ENCODE peak calls at places on chromosomes 16 and 17, in ten cellular contexts. N is bronchial epithelial cell; B is Panc1; J is tibial artery; E is brain microvascular endothelial cell; T is cardiac muscle cell; U is CD8-positive, alpha-beta T cell; Q is small intestine; A is mesenchymal stem cell; G is fibroblast of lung. M is an unnamed sample.

GRCh38 chr16:14489460-14489859 is 140.6 kb downstream of the PARN start:
- DNase-seq in N (no peak), B (no peak), J (no peak), E (no peak), T (peak; percentile 54), U (no peak), Q (no peak), A (peak; percentile 61), G (no peak), M (no peak)

GRCh38 chr17:63993368-63993990 is 4.7 kb upstream of the PRR29 start:
- DNase-seq in N (no peak), B (no peak), J (no peak), E (no peak), T (no peak), U (peak; percentile 29), Q (no peak), A (no peak), G (no peak), M (no peak)

GRCh38 chr16:83994087-83994486 is 26.0 kb downstream of the NECAB2 start:
- DNase-seq in N (peak; percentile 94), B (no peak), J (no peak), E (peak; percentile 85), T (no peak), U (no peak), Q (no peak), A (peak; percentile 88), G (peak; percentile 91), M (no peak)

GRCh38 chr17:8643855-8644506 is 13.5 kb upstream of the MYH10 start:
- DNase-seq in N (no peak), B (no peak), J (no peak), E (no peak), T (no peak), U (no peak), Q (no peak), A (no peak), G (no peak), M (no peak)

GRCh38 chr17:64343833-64344637 is 46.6 kb downstream of the PECAM1 start:
- DNase-seq in N (peak; percentile 31), B (no peak), J (peak; percentile 80), E (peak; percentile 60), T (no peak), U (no peak), Q (no peak), A (peak; percentile 95), G (peak; percentile 91), M (peak; percentile 79)

GRCh38 chr16:87652799-87653198 is 50.5 kb downstream of the JPH3 start:
- DNase-seq in N (no peak), B (no peak), J (no peak), E (no peak), T (no peak), U (no peak), Q (no peak), A (no peak), G (no peak), M (no peak)

GRCh38 chr17:70527364-70527888 is 358.1 kb downstream of the KCNJ2 start:
- DNase-seq in N (no peak), B (no peak), J (no peak), E (no peak), T (no peak), U (no peak), Q (no peak), A (no peak), G (no peak), M (no peak)

GRCh38 chr16:25155553-25156460 is 44.3 kb downstream of the LCMT1 start:
- DNase-seq in N (no peak), B (no peak), J (no peak), E (no peak), T (no peak), U (no peak), Q (no peak), A (peak; percentile 28), G (no peak), M (no peak)

GRCh38 chr16:77869997-77870813 is 81.8 kb downstream of the VAT1L start:
- DNase-seq in N (no peak), B (no peak), J (peak; percentile 78), E (no peak), T (peak; percentile 72), U (no peak), Q (no peak), A (no peak), G (peak; percentile 36), M (no peak)

GRCh38 chr17:7355053-7355452 is at the start of gene TMEM95:
- DNase-seq in N (peak; percentile 41), B (no peak), J (no peak), E (no peak), T (no peak), U (no peak), Q (no peak), A (no peak), G (peak; percentile 18), M (no peak)

GRCh38 chr16:25297151-25297787 is 39.6 kb upstream of the ZKSCAN2 start:
- DNase-seq in N (no peak), B (no peak), J (no peak), E (no peak), T (no peak), U (no peak), Q (no peak), A (no peak), G (no peak), M (no peak)

GRCh38 chr16:70572926-70573270 is 49.3 kb downstream of the SF3B3 start:
- DNase-seq in N (no peak), B (no peak), J (no peak), E (no peak), T (no peak), U (no peak), Q (no peak), A (no peak), G (no peak), M (no peak)

GRCh38 chr16:61871837-61872777 is 164.1 kb downstream of the CDH8 start:
- DNase-seq in N (no peak), B (no peak), J (no peak), E (no peak), T (no peak), U (no peak), Q (no peak), A (no peak), G (no peak), M (no peak)

GRCh38 chr17:73870035-73870434 is 225.8 kb upstream of the SDK2 start:
- DNase-seq in N (no peak), B (no peak), J (no peak), E (no peak), T (no peak), U (no peak), Q (no peak), A (no peak), G (no peak), M (no peak)

GRCh38 chr17:72422505-72423285 is 301.9 kb downstream of the SOX9 start:
- DNase-seq in N (peak; percentile 55), B (no peak), J (peak; percentile 82), E (peak; percentile 91), T (peak; percentile 21), U (no peak), Q (peak; percentile 95), A (peak; percentile 99), G (peak; percentile 79), M (peak; percentile 90)

GRCh38 chr17:36682804-36683203 is 81.4 kb downstream of the MRM1 start:
- DNase-seq in N (no peak), B (no peak), J (no peak), E (no peak), T (no peak), U (no peak), Q (no peak), A (no peak), G (no peak), M (no peak)

GRCh38 chr16:11843861-11844260 is 7.5 kb downstream of the RSL1D1 start:
- DNase-seq in N (no peak), B (no peak), J (peak; percentile 37), E (no peak), T (no peak), U (no peak), Q (no peak), A (no peak), G (no peak), M (no peak)

GRCh38 chr16:3123986-3124886 is 10.6 kb upstream of the ZNF213 start:
- DNase-seq in N (peak; percentile 84), B (peak; percentile 79), J (peak; percentile 98), E (peak; percentile 94), T (peak; percentile 99), U (peak; percentile 94), Q (peak; percentile 97), A (peak; percentile 96), G (peak; percentile 92), M (peak; percentile 96)

GRCh38 chr17:16491703-16492612 is at the start of gene LRRC75A:
- DNase-seq in N (no peak), B (no peak), J (peak; percentile 68), E (no peak), T (peak; percentile 81), U (peak; percentile 34), Q (peak; percentile 60), A (peak; percentile 29), G (peak; percentile 20), M (no peak)

GRCh38 chr17:28585891-28586290 is 9.2 kb upstream of the ALDOC start:
- DNase-seq in N (no peak), B (no peak), J (no peak), E (no peak), T (no peak), U (no peak), Q (no peak), A (no peak), G (no peak), M (no peak)
- H3K36me3 ChIP-seq in N (peaks cover 18% of the 10 kb centered on the region), B (peaks cover 36% of the 10 kb centered on the region), J (no peaks in the 10 kb centered on the region), E (peaks cover 24% of the 10 kb centered on the region), T (peaks cover 52% of the 10 kb centered on the region), U (peaks cover 9% of the 10 kb centered on the region), Q (peaks cover 8% of the 10 kb centered on the region), A (peaks cover 55% of the 10 kb centered on the region), G (peaks cover 30% of the 10 kb centered on the region), M (no peaks in the 10 kb centered on the region)

DNA sequence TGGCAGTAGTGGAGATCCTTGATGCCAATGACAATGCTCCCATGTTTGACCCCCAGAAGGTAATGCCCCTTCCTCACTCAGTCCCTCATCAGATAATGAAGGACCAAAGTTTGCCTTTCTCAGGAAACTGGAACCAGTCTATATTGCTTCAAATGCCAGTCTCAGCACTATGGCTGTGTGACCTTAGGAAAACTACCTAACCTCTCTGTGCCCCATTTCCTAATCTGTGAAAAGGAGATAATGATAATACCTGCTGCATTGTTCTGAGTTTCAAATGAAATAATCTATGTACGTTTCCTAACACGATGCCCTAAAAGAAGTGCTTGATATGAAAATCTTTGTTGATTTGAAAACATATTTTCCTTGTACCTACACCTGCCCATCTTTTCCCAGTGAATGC is 35.9 kb downstream of the CDH3 start:
- DNase-seq in N (no peak), B (no peak), J (no peak), E (no peak), T (no peak), U (no peak), Q (no peak), A (no peak), G (no peak), M (no peak)
- H3K36me3 ChIP-seq in N (peaks cover 54% of the 10 kb centered on the region), B (no peaks in the 10 kb centered on the region), J (no peaks in the 10 kb centered on the region), E (no peaks in the 10 kb centered on the region), T (peaks cover 31% of the 10 kb centered on the region), U (no peaks in the 10 kb centered on the region), Q (no peaks in the 10 kb centered on the region), A (no peaks in the 10 kb centered on the region), G (no peaks in the 10 kb centered on the region), M (no peaks in the 10 kb centered on the region)

GRCh38 chr16:28839899-28840298 is 6.2 kb downstream of the TUFM start:
- DNase-seq in N (no peak), B (no peak), J (no peak), E (no peak), T (no peak), U (no peak), Q (no peak), A (no peak), G (no peak), M (no peak)
- H3K36me3 ChIP-seq in N (peaks cover 34% of the 10 kb centered on the region), B (peaks cover 7% of the 10 kb centered on the region), J (peaks cover 61% of the 10 kb centered on the region), E (peaks cover 67% of the 10 kb centered on the region), T (peaks cover 56% of the 10 kb centered on the region), U (peaks cover 43% of the 10 kb centered on the region), Q (peaks cover 26% of the 10 kb centered on the region), A (peaks cover 80% of the 10 kb centered on the region), G (peaks cover 32% of the 10 kb centered on the region), M (peaks cover 59% of the 10 kb centered on the region)

GRCh38 chr17:3511841-3512511 is 36.2 kb downstream of the ASPA start:
- DNase-seq in N (no peak), B (no peak), J (no peak), E (no peak), T (no peak), U (no peak), Q (no peak), A (no peak), G (peak; percentile 32), M (peak; percentile 26)
- H3K36me3 ChIP-seq in N (no peaks in the 10 kb centered on the region), B (no peaks in the 10 kb centered on the region), J (no peaks in the 10 kb centered on the region), E (no peaks in the 10 kb centered on the region), T (no peaks in the 10 kb centered on the region), U (no peaks in the 10 kb centered on the region), Q (no peaks in the 10 kb centered on the region), A (peaks cover 31% of the 10 kb centered on the region), G (no peaks in the 10 kb centered on the region), M (no peaks in the 10 kb centered on the region)